ENCODE peak calls at places on chromosomes 1 and 21, in nine cellular contexts. One of them, this sample, is unnamed.

GRCh38 chr21:37983336-37984095 is 67.3 kb upstream of the KCNJ6 start:
- DNase-seq in kidney epithelial cell: peak
- DNase-seq in mammary epithelial cell: peak
- DNase-seq in kidney: no peak
- DNase-seq in bronchial epithelial cell: peak
- DNase-seq in A549: peak
- DNase-seq in lower lobe of right lung: no peak
- DNase-seq in right atrium auricular region: no peak
- DNase-seq in tibial nerve: no peak
- DNase-seq in this sample: peak

GRCh38 chr1:157753611-157754010 is 23.3 kb downstream of the FCRL2 start:
- DNase-seq in right atrium auricular region: no peak
- DNase-seq in kidney: no peak
- DNase-seq in A549: no peak
- DNase-seq in lower lobe of right lung: no peak
- DNase-seq in kidney epithelial cell: no peak
- DNase-seq in bronchial epithelial cell: no peak
- DNase-seq in mammary epithelial cell: no peak
- DNase-seq in tibial nerve: no peak
- DNase-seq in this sample: no peak

GRCh38 chr1:112688781-112689193 is 14.3 kb downstream of the MOV10 start:
- DNase-seq in tibial nerve: no peak
- DNase-seq in right atrium auricular region: peak
- DNase-seq in lower lobe of right lung: no peak
- DNase-seq in mammary epithelial cell: no peak
- DNase-seq in kidney epithelial cell: no peak
- DNase-seq in kidney: peak
- DNase-seq in A549: no peak
- DNase-seq in bronchial epithelial cell: no peak
- DNase-seq in this sample: no peak

GRCh38 chr1:88141499-88142074 is 542.5 kb upstream of the PKN2 start:
- DNase-seq in tibial nerve: no peak
- DNase-seq in lower lobe of right lung: no peak
- DNase-seq in right atrium auricular region: no peak
- DNase-seq in kidney epithelial cell: no peak
- DNase-seq in mammary epithelial cell: no peak
- DNase-seq in kidney: no peak
- DNase-seq in bronchial epithelial cell: no peak
- DNase-seq in A549: no peak
- DNase-seq in this sample: no peak

GRCh38 chr1:182713492-182713891 is 29.1 kb upstream of the RGS8 start:
- DNase-seq in kidney epithelial cell: no peak
- DNase-seq in lower lobe of right lung: no peak
- DNase-seq in kidney: no peak
- DNase-seq in tibial nerve: no peak
- DNase-seq in mammary epithelial cell: no peak
- DNase-seq in right atrium auricular region: no peak
- DNase-seq in bronchial epithelial cell: no peak
- DNase-seq in A549: no peak
- DNase-seq in this sample: no peak

GRCh38 chr1:244445320-244446181 is 6.2 kb downstream of the ADSS2 start:
- DNase-seq in tibial nerve: no peak
- DNase-seq in lower lobe of right lung: no peak
- DNase-seq in mammary epithelial cell: no peak
- DNase-seq in kidney: no peak
- DNase-seq in bronchial epithelial cell: no peak
- DNase-seq in A549: no peak
- DNase-seq in right atrium auricular region: no peak
- DNase-seq in kidney epithelial cell: no peak
- DNase-seq in this sample: no peak

GRCh38 chr1:47804127-47804526 is 193.1 kb downstream of the TRABD2B start:
- DNase-seq in kidney: no peak
- DNase-seq in right atrium auricular region: no peak
- DNase-seq in kidney epithelial cell: no peak
- DNase-seq in bronchial epithelial cell: no peak
- DNase-seq in tibial nerve: no peak
- DNase-seq in A549: no peak
- DNase-seq in lower lobe of right lung: no peak
- DNase-seq in mammary epithelial cell: no peak
- DNase-seq in this sample: no peak

GRCh38 chr1:234216116-234216703 is 157.0 kb upstream of the COA6 start:
- DNase-seq in lower lobe of right lung: no peak
- DNase-seq in tibial nerve: no peak
- DNase-seq in kidney epithelial cell: no peak
- DNase-seq in mammary epithelial cell: no peak
- DNase-seq in right atrium auricular region: no peak
- DNase-seq in A549: no peak
- DNase-seq in bronchial epithelial cell: no peak
- DNase-seq in kidney: no peak
- DNase-seq in this sample: no peak

GRCh38 chr21:20739421-20739820 is 258.8 kb upstream of the NCAM2 start:
- DNase-seq in mammary epithelial cell: no peak
- DNase-seq in right atrium auricular region: no peak
- DNase-seq in kidney: no peak
- DNase-seq in A549: no peak
- DNase-seq in bronchial epithelial cell: no peak
- DNase-seq in tibial nerve: no peak
- DNase-seq in kidney epithelial cell: no peak
- DNase-seq in lower lobe of right lung: no peak
- DNase-seq in this sample: no peak

GRCh38 chr1:220767312-220768126 is 19.2 kb upstream of the MTARC1 start:
- DNase-seq in mammary epithelial cell: no peak
- DNase-seq in bronchial epithelial cell: no peak
- DNase-seq in kidney epithelial cell: no peak
- DNase-seq in kidney: no peak
- DNase-seq in right atrium auricular region: no peak
- DNase-seq in tibial nerve: no peak
- DNase-seq in A549: no peak
- DNase-seq in lower lobe of right lung: no peak
- DNase-seq in this sample: no peak

GRCh38 chr1:214029796-214030195 is 42.0 kb downstream of the PROX1 start:
- DNase-seq in mammary epithelial cell: no peak
- DNase-seq in kidney epithelial cell: no peak
- DNase-seq in lower lobe of right lung: no peak
- DNase-seq in kidney: no peak
- DNase-seq in right atrium auricular region: no peak
- DNase-seq in A549: no peak
- DNase-seq in tibial nerve: no peak
- DNase-seq in bronchial epithelial cell: no peak
- DNase-seq in this sample: no peak
- H3K4me3 ChIP-seq in mammary epithelial cell: no peak
- H3K4me3 ChIP-seq in kidney epithelial cell: no peak
- H3K4me3 ChIP-seq in lower lobe of right lung: no peak
- H3K4me3 ChIP-seq in kidney: no peak
- H3K4me3 ChIP-seq in right atrium auricular region: no peak
- H3K4me3 ChIP-seq in A549: no peak
- H3K4me3 ChIP-seq in tibial nerve: no peak
- H3K4me3 ChIP-seq in bronchial epithelial cell: no peak
- H3K4me3 ChIP-seq in this sample: no peak

DNA sequence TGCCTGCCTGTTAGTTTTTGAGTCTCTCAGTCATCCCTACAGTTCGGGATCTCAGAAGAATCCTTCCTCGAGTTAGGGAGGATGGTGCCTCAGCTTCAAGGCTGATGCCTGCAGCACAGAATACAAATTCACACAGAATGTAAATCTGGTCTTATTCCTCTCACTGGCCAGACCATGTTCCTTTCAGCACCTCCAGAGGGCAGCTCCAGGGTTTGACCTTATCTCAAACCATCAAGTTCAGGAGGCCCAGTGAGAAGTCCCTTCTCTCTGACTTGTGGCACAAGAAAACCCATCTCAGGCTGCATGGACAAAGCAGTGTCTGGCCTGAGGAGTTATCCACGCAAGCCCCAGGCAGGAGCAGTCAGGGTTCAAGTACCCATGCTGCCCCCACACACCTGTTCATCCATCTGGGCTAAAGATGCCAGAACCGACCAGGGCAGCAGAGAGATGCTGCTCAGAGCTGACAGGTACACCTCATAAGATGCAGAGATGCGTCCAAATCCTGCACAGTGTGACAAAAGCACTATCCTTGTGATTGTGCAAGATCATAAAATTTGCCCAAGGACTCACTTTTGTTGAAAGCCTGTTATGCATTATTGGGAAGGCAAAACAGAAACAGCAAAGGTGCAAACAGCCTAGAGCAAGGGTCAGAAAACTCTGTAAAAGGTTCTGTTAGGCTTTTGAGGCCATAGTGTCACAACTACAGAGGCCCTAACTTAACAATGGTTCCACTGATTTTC is 49.8 kb downstream of the BCAR3 start:
- DNase-seq in tibial nerve: no peak
- DNase-seq in lower lobe of right lung: no peak
- DNase-seq in bronchial epithelial cell: no peak
- DNase-seq in kidney: no peak
- DNase-seq in kidney epithelial cell: no peak
- DNase-seq in mammary epithelial cell: no peak
- DNase-seq in A549: peak
- DNase-seq in right atrium auricular region: no peak
- DNase-seq in this sample: no peak
- TF ChIP-seq CTCF in tibial nerve: peak
- TF ChIP-seq CTCF in lower lobe of right lung: peak
- TF ChIP-seq CTCF in bronchial epithelial cell: no peak
- TF ChIP-seq CTCF in kidney: peak
- TF ChIP-seq CTCF in kidney epithelial cell: peak
- TF ChIP-seq CTCF in mammary epithelial cell: peak
- TF ChIP-seq CTCF in A549: peak
- TF ChIP-seq CTCF in right atrium auricular region: no peak
- TF ChIP-seq CTCF in this sample: peak

DNA sequence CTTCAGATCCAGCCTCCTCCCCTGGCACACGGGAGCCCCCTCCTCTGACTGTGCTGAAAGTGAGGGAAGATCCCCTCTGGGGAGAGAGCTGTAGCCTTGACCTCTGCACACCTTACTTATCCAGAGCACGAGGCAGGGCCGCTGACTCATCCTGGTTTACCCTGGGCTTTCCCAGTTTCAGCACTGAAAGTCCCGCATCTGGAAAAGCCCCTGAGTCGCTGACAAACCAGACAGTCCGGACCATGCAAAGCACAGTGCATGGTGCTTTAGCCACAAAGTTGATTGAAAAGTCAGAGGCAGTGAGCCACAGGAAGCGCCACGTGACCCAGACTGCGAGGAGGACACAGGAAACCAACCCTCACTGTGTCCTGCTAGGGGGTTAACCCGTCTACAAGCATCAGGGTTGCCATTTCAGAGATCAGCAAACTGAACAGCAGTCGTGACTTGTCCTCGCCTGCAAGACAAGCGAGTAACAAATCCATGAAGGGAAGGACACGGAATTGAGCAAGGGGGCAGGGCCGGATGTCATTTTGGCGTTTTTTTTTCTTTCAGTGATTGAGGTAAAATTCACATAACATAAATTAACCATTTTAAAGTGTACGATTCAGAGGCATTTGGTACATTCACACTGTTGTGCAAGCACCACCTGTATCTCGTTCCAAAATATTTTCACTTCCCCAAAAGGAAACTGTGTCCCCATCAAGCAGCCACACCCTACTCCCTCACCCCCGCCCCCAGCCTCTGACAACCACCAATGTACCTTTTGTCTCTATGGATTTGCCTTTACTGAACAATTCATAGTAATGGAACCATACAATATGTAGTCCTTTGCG is 19.9 kb upstream of the IFNGR2 start:
- DNase-seq in lower lobe of right lung: peak
- DNase-seq in A549: peak
- DNase-seq in kidney epithelial cell: peak
- DNase-seq in mammary epithelial cell: peak
- DNase-seq in kidney: peak
- DNase-seq in tibial nerve: no peak
- DNase-seq in right atrium auricular region: peak
- DNase-seq in bronchial epithelial cell: peak
- DNase-seq in this sample: no peak
- H3K4me3 ChIP-seq in lower lobe of right lung: peak
- H3K4me3 ChIP-seq in A549: no peak
- H3K4me3 ChIP-seq in kidney epithelial cell: no peak
- H3K4me3 ChIP-seq in mammary epithelial cell: peak
- H3K4me3 ChIP-seq in kidney: peak
- H3K4me3 ChIP-seq in tibial nerve: no peak
- H3K4me3 ChIP-seq in right atrium auricular region: peak
- H3K4me3 ChIP-seq in bronchial epithelial cell: no peak
- H3K4me3 ChIP-seq in this sample: peak

GRCh38 chr1:18316764-18317163 is 164.0 kb upstream of the KLHDC7A start:
- DNase-seq in A549: no peak
- DNase-seq in lower lobe of right lung: no peak
- DNase-seq in tibial nerve: no peak
- DNase-seq in mammary epithelial cell: no peak
- DNase-seq in right atrium auricular region: no peak
- DNase-seq in kidney: no peak
- DNase-seq in bronchial epithelial cell: no peak
- DNase-seq in kidney epithelial cell: no peak
- DNase-seq in this sample: no peak
- TF ChIP-seq CTCF in A549: no peak
- TF ChIP-seq CTCF in lower lobe of right lung: no peak
- TF ChIP-seq CTCF in tibial nerve: no peak
- TF ChIP-seq CTCF in mammary epithelial cell: no peak
- TF ChIP-seq CTCF in right atrium auricular region: no peak
- TF ChIP-seq CTCF in kidney: no peak
- TF ChIP-seq CTCF in bronchial epithelial cell: no peak
- TF ChIP-seq CTCF in kidney epithelial cell: no peak
- TF ChIP-seq CTCF in this sample: no peak

DNA sequence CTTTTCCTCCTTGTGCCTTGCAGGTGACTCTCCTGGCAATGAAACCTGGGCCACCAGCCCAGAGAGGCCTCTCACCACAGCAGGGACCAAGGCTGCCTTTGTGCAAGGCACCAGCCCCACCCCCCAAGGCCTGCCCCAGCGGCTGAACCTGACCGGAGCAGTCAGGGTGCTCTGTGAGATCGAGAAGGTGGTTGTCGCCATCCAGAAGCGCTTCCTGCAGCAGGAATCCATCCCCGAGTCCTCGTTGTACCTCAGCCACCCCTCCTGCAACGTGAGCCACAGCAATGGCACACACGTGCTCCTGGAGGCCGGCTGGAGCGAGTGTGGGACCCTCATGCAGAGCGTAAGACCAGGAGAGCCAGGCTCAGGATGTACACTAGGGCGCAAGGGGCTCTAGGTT is 51.7 kb downstream of the UMODL1 start:
- DNase-seq in kidney epithelial cell: no peak
- DNase-seq in bronchial epithelial cell: no peak
- DNase-seq in lower lobe of right lung: no peak
- DNase-seq in kidney: peak
- DNase-seq in mammary epithelial cell: no peak
- DNase-seq in A549: no peak
- DNase-seq in right atrium auricular region: no peak
- DNase-seq in tibial nerve: no peak
- DNase-seq in this sample: no peak
- H3K4me3 ChIP-seq in kidney epithelial cell: no peak
- H3K4me3 ChIP-seq in bronchial epithelial cell: no peak
- H3K4me3 ChIP-seq in lower lobe of right lung: no peak
- H3K4me3 ChIP-seq in kidney: no peak
- H3K4me3 ChIP-seq in mammary epithelial cell: no peak
- H3K4me3 ChIP-seq in A549: no peak
- H3K4me3 ChIP-seq in right atrium auricular region: no peak
- H3K4me3 ChIP-seq in tibial nerve: no peak
- H3K4me3 ChIP-seq in this sample: no peak

This sample was measured in AG09309.